ENCODE peak calls at places on chromosomes 3 and 15, in eight cellular contexts. D is NT2/D1, J is NCI-H345, F is NCI-H1694 treated with DMSO at 0.1 percent for 48 hours, H is NCI-H1105, M is HT1080, Q is BJ, Y is OCI-M1. W is an unnamed sample.

GRCh38 chr3:103126111-103126510 is 691.3 kb downstream of the ZPLD1 start:
- DNase-seq in D (no peak), J (no peak), F (no peak), H (no peak), M (no peak), Q (no peak), Y (peak; percentile 13), W (no peak)

GRCh38 chr3:22986958-22987357 is 216.2 kb upstream of the UBE2E2 start:
- DNase-seq in D (no peak), J (no peak), F (no peak), H (no peak), M (no peak), Q (no peak), Y (no peak), W (no peak)

GRCh38 chr3:58369876-58370275 is 37.2 kb downstream of the PXK start:
- DNase-seq in D (no peak), J (no peak), F (no peak), H (no peak), M (no peak), Q (no peak), Y (no peak), W (no peak)

GRCh38 chr3:97820780-97821179 is 1.0 kb upstream of the CRYBG3 start:
- DNase-seq in D (no peak), J (no peak), F (no peak), H (no peak), M (no peak), Q (no peak), Y (no peak), W (no peak)

GRCh38 chr15:79458491-79458890 is 26.4 kb downstream of the MINAR1 start:
- DNase-seq in D (no peak), J (no peak), F (no peak), H (no peak), M (no peak), Q (no peak), Y (no peak), W (no peak)

GRCh38 chr15:25245801-25246622 is 192.8 kb downstream of the UBE3A start:
- DNase-seq in D (no peak), J (no peak), F (no peak), H (no peak), M (no peak), Q (no peak), Y (no peak), W (no peak)

GRCh38 chr15:78675206-78675605 is 34.2 kb upstream of the CHRNB4 start:
- DNase-seq in D (no peak), J (no peak), F (no peak), H (no peak), M (no peak), Q (no peak), Y (no peak), W (no peak)

GRCh38 chr3:48186993-48187578 is 1.1 kb downstream of the CDC25A start:
- DNase-seq in D (no peak), J (no peak), F (no peak), H (no peak), M (peak; percentile 6), Q (no peak), Y (no peak), W (no peak)

GRCh38 chr3:98513136-98513535 is 9.6 kb downstream of the CLDND1 start:
- DNase-seq in D (no peak), J (no peak), F (no peak), H (no peak), M (peak; percentile 61), Q (no peak), Y (no peak), W (no peak)

GRCh38 chr3:194565597-194566190 is 67.5 kb downstream of the TMEM44 start:
- DNase-seq in D (no peak), J (no peak), F (no peak), H (no peak), M (no peak), Q (peak; percentile 94), Y (no peak), W (peak; percentile 55)

GRCh38 chr3:17749281-17749680 is 6.8 kb upstream of the TBC1D5 start:
- DNase-seq in D (no peak), J (no peak), F (no peak), H (no peak), M (peak; percentile 48), Q (no peak), Y (peak; percentile 49), W (no peak)

GRCh38 chr3:152021951-152022461 is 148.6 kb downstream of the SUCNR1 start:
- DNase-seq in D (no peak), J (no peak), F (no peak), H (no peak), M (peak; percentile 94), Q (no peak), Y (no peak), W (no peak)

GRCh38 chr3:30285188-30286006 is 321.0 kb upstream of the TGFBR2 start:
- DNase-seq in D (no peak), J (no peak), F (no peak), H (no peak), M (no peak), Q (no peak), Y (no peak), W (no peak)

GRCh38 chr3:112097378-112097777 is 11.2 kb downstream of the C3orf52 start:
- DNase-seq in D (no peak), J (peak; percentile 59), F (no peak), H (peak; percentile 56), M (peak; percentile 100), Q (peak; percentile 98), Y (peak; percentile 5), W (no peak)

GRCh38 chr15:38868326-38869114 is 303.9 kb upstream of the RASGRP1 start:
- DNase-seq in D (no peak), J (no peak), F (no peak), H (no peak), M (peak; percentile 93), Q (peak; percentile 84), Y (no peak), W (no peak)

GRCh38 chr3:156474560-156475389 is 80.1 kb downstream of the SSR3 start:
- DNase-seq in D (no peak), J (no peak), F (peak; percentile 64), H (no peak), M (no peak), Q (no peak), Y (peak; percentile 40), W (peak; percentile 66)

GRCh38 chr3:101141135-101141534 is 147.9 kb upstream of the ABI3BP start:
- DNase-seq in D (no peak), J (no peak), F (no peak), H (no peak), M (no peak), Q (no peak), Y (no peak), W (no peak)

GRCh38 chr3:124496066-124496465 is 234.2 kb upstream of the UMPS start:
- DNase-seq in D (no peak), J (no peak), F (no peak), H (no peak), M (peak; percentile 27), Q (no peak), Y (no peak), W (no peak)

GRCh38 chr15:48477795-48478360 is 146.6 kb downstream of the DUT start:
- DNase-seq in D (no peak), J (no peak), F (no peak), H (no peak), M (no peak), Q (no peak), Y (no peak), W (no peak)

GRCh38 chr15:95326689-95327525 is 1003.6 kb upstream of the NR2F2 start:
- DNase-seq in D (no peak), J (peak; percentile 52), F (no peak), H (no peak), M (no peak), Q (no peak), Y (no peak), W (peak; percentile 57)

GRCh38 chr3:38039101-38039898 is at the start of gene DLEC1:
- DNase-seq in D (peak; percentile 69), J (no peak), F (no peak), H (no peak), M (no peak), Q (no peak), Y (no peak), W (peak; percentile 95)

GRCh38 chr3:188433526-188433855 is 279.5 kb downstream of the LPP start:
- DNase-seq in D (no peak), J (no peak), F (no peak), H (no peak), M (no peak), Q (no peak), Y (no peak), W (no peak)

GRCh38 chr3:108219336-108219735 is 2.9 kb downstream of the IFT57 start:
- DNase-seq in D (no peak), J (no peak), F (no peak), H (no peak), M (no peak), Q (no peak), Y (no peak), W (no peak)

GRCh38 chr3:72458365-72458764 is 389.9 kb downstream of the SHQ1 start:
- DNase-seq in D (no peak), J (no peak), F (no peak), H (no peak), M (no peak), Q (no peak), Y (no peak), W (no peak)

GRCh38 chr3:153855772-153856171 is 265.4 kb upstream of the ARHGEF26 start:
- DNase-seq in D (no peak), J (no peak), F (no peak), H (no peak), M (no peak), Q (no peak), Y (no peak), W (peak; percentile 64)

GRCh38 chr15:69824877-69825406 is 272.8 kb downstream of the TLE3 start:
- DNase-seq in D (no peak), J (no peak), F (no peak), H (no peak), M (no peak), Q (no peak), Y (no peak), W (no peak)

GRCh38 chr3:140242818-140243276 is 307.9 kb downstream of the CLSTN2 start:
- DNase-seq in D (no peak), J (peak; percentile 3), F (no peak), H (peak; percentile 88), M (peak; percentile 96), Q (no peak), Y (no peak), W (no peak)

GRCh38 chr15:74168673-74169274 is 4.7 kb upstream of the ISLR start:
- DNase-seq in D (no peak), J (no peak), F (no peak), H (no peak), M (no peak), Q (no peak), Y (no peak), W (no peak)

GRCh38 chr3:85862893-85863455 is 904.2 kb downstream of the CADM2 start:
- DNase-seq in D (no peak), J (no peak), F (no peak), H (no peak), M (no peak), Q (no peak), Y (no peak), W (peak; percentile 26)

GRCh38 chr15:92580933-92581445 is 74.6 kb downstream of the FAM174B start:
- DNase-seq in D (no peak), J (no peak), F (no peak), H (no peak), M (no peak), Q (no peak), Y (no peak), W (no peak)

GRCh38 chr3:153173758-153174516 is 11.9 kb downstream of the RAP2B start:
- DNase-seq in D (no peak), J (no peak), F (no peak), H (no peak), M (peak; percentile 84), Q (no peak), Y (no peak), W (peak; percentile 38)

GRCh38 chr15:41870689-41871081 is 23.2 kb downstream of the SPTBN5 start:
- DNase-seq in D (no peak), J (no peak), F (no peak), H (no peak), M (peak; percentile 93), Q (no peak), Y (no peak), W (no peak)

GRCh38 chr15:85592148-85592547 is 202.6 kb downstream of the KLHL25 start:
- DNase-seq in D (no peak), J (no peak), F (peak; percentile 3), H (no peak), M (peak; percentile 81), Q (peak; percentile 86), Y (peak; percentile 27), W (peak; percentile 21)

GRCh38 chr3:105951043-105951442 is 82.2 kb upstream of the CBLB start:
- DNase-seq in D (no peak), J (no peak), F (no peak), H (no peak), M (no peak), Q (no peak), Y (no peak), W (no peak)

W was measured in GM23338.